ENCODE peak calls at places on chromosomes 5 and 9, in nine cellular contexts. K is pons; L is neuronal stem cell; G is lung microvascular endothelial cell; A is stimulated activated effector memory CD8-positive, alpha-beta T cell treated with anti-CD3 and anti-CD28 coated beads, Interleukin-12 subunit alpha, Interleukin-12 subunit beta, amount 100 ng/mL, for 72 hours; Y is fibroblast of lung; V is T-helper 9 cell; E is stomach; Z is stimulated activated CD4-positive, alpha-beta T cell treated with anti-CD3 and anti-CD28 coated beads, Interleukin-12 subunit alpha, Interleukin-12 subunit beta, amount 100 ng/mL, for 4 hours. B is an unnamed sample.
A peak's percentile ranks its signal among the peaks of the same experiment; 100 is the strongest.

GRCh38 chr9:81825831-81826540 is 102.2 kb upstream of the SPATA31D4 start:
- DNase-seq in G (no peak), E (no peak), K (no peak), Z (no peak), L (no peak), V (no peak), A (no peak), Y (no peak), B (no peak)

GRCh38 chr9:113728989-113729388 is 147.1 kb upstream of the ZNF618 start:
- DNase-seq in G (no peak), Y (no peak), L (no peak), K (no peak), E (no peak), V (no peak), Z (no peak), A (peak; percentile 8), B (no peak)

GRCh38 chr9:70479880-70480291 is 65.4 kb upstream of the KLF9 start:
- DNase-seq in L (no peak), E (peak; percentile 34), G (peak; percentile 48), A (no peak), Y (peak; percentile 93), Z (no peak), K (no peak), V (no peak), B (no peak)

GRCh38 chr5:176731506-176732192 is 78.7 kb upstream of the UNC5A start:
- DNase-seq in V (no peak), A (no peak), Y (no peak), K (no peak), G (no peak), L (no peak), E (no peak), Z (no peak), B (no peak)

GRCh38 chr5:176844281-176844680 is 33.9 kb downstream of the UNC5A start:
- DNase-seq in Y (no peak), E (no peak), L (no peak), V (no peak), A (no peak), K (no peak), Z (no peak), G (no peak), B (no peak)

GRCh38 chr5:115457985-115458384 is 86.6 kb downstream of the FEM1C start:
- DNase-seq in E (peak; percentile 49), A (no peak), L (no peak), V (no peak), K (no peak), Z (no peak), G (no peak), Y (no peak), B (no peak)

GRCh38 chr5:95261369-95262175 is 23.3 kb downstream of the MCTP1 start:
- DNase-seq in E (no peak), A (no peak), L (no peak), Y (peak; percentile 69), Z (no peak), V (no peak), G (peak; percentile 55), K (peak; percentile 35), B (peak; percentile 72)

GRCh38 chr9:78234810-78235209 is 1.1 kb upstream of the CEP78 start:
- DNase-seq in K (no peak), Z (no peak), A (no peak), V (no peak), Y (no peak), E (no peak), G (peak; percentile 2), L (no peak), B (no peak)

GRCh38 chr9:35370241-35370640 is 119.7 kb upstream of the RUSC2 start:
- DNase-seq in A (no peak), L (no peak), V (no peak), G (no peak), K (no peak), Y (no peak), E (no peak), Z (no peak), B (no peak)

GRCh38 chr5:132962429-132962928 is 955 bp downstream of the AFF4 start:
- DNase-seq in E (no peak), A (peak; percentile 55), G (peak; percentile 77), K (peak; percentile 73), Y (peak; percentile 87), V (no peak), Z (no peak), L (peak; percentile 56), B (peak; percentile 84)

GRCh38 chr9:135135171-135135926 is 47.9 kb downstream of the OLFM1 start:
- DNase-seq in E (no peak), Y (no peak), V (no peak), L (no peak), G (no peak), K (no peak), A (no peak), Z (no peak), B (no peak)

GRCh38 chr9:35745569-35745968 is 3.5 kb downstream of the GBA2 start:
- DNase-seq in Z (no peak), Y (no peak), K (no peak), L (no peak), A (no peak), E (no peak), G (no peak), V (no peak), B (no peak)

GRCh38 chr9:104794070-104794469 is 30.1 kb downstream of the NIPSNAP3B start:
- DNase-seq in K (no peak), Y (no peak), L (no peak), A (no peak), Z (no peak), G (no peak), V (no peak), E (no peak), B (no peak)

GRCh38 chr5:89849819-89850515 is 559.6 kb downstream of the CETN3 start:
- DNase-seq in V (no peak), L (no peak), E (no peak), Y (no peak), Z (no peak), G (no peak), A (no peak), K (no peak), B (no peak)

GRCh38 chr9:7782390-7783120 is 17.0 kb downstream of the DMAC1 start:
- DNase-seq in Y (no peak), L (no peak), E (no peak), G (no peak), K (no peak), A (no peak), Z (no peak), V (no peak), B (no peak)

B was measured in endothelial cell of umbilical vein.